ENCODE peak calls at places on chromosomes 13 and 19, in ten cellular contexts. I is tibial artery, L is glutamatergic neuron, S is neural crest cell, O is fibroblast of mammary gland, N is transverse colon, K is H9, E is A673, H is IMR-90, C is NB4. J is an unnamed sample.

GRCh38 chr13:72542241-72542640 is 185.2 kb downstream of the MZT1 start:
- DNase-seq in I (no peak), L (no peak), S (no peak), O (no peak), N (no peak), K (no peak), E (no peak), H (no peak), C (no peak), J (no peak)

GRCh38 chr13:103097366-103097928 is 31.2 kb upstream of the SLC10A2 start:
- DNase-seq in I (no peak), L (no peak), S (no peak), O (no peak), N (no peak), K (no peak), E (no peak), H (no peak), C (no peak), J (no peak)

GRCh38 chr19:43265664-43266025 is 3.7 kb downstream of the PSG9 start:
- DNase-seq in I (no peak), L (no peak), S (no peak), O (no peak), N (no peak), K (no peak), E (no peak), H (peak; percentile 11), C (no peak), J (no peak)

GRCh38 chr13:42968906-42969305 is 23.1 kb downstream of the EPSTI1 start:
- DNase-seq in I (no peak), L (no peak), S (no peak), O (no peak), N (peak; percentile 88), K (peak; percentile 77), E (no peak), H (no peak), C (no peak), J (no peak)

GRCh38 chr13:80680786-80681366 is 339.9 kb upstream of the SPRY2 start:
- DNase-seq in I (no peak), L (no peak), S (no peak), O (no peak), N (no peak), K (no peak), E (no peak), H (no peak), C (no peak), J (no peak)

GRCh38 chr13:21436582-21436981 is 22.5 kb downstream of the ZDHHC20 start:
- DNase-seq in I (no peak), L (no peak), S (no peak), O (no peak), N (no peak), K (no peak), E (no peak), H (no peak), C (no peak), J (no peak)

GRCh38 chr19:11261902-11262839 is at the start of gene DOCK6:
- DNase-seq in I (no peak), L (peak; percentile 81), S (peak; percentile 38), O (no peak), N (peak; percentile 69), K (peak; percentile 45), E (peak; percentile 48), H (no peak), C (peak; percentile 37), J (no peak)

GRCh38 chr13:91384891-91385290 is 13.5 kb upstream of the GPC5 start:
- DNase-seq in I (no peak), L (no peak), S (no peak), O (no peak), N (no peak), K (no peak), E (no peak), H (no peak), C (no peak), J (no peak)

GRCh38 chr19:18996796-18997394 is 36.4 kb downstream of the SUGP2 start:
- DNase-seq in I (no peak), L (no peak), S (no peak), O (no peak), N (no peak), K (no peak), E (no peak), H (no peak), C (no peak), J (no peak)

GRCh38 chr13:108096301-108096700 is 119.0 kb downstream of the LIG4 start:
- DNase-seq in I (no peak), L (no peak), S (no peak), O (no peak), N (no peak), K (no peak), E (no peak), H (no peak), C (no peak), J (no peak)

GRCh38 chr13:44382635-44383145 is 9.1 kb downstream of the SERP2 start:
- DNase-seq in I (no peak), L (no peak), S (no peak), O (no peak), N (peak; percentile 58), K (no peak), E (no peak), H (no peak), C (no peak), J (no peak)

GRCh38 chr19:50427997-50428425 is 4.7 kb upstream of the MYBPC2 start:
- DNase-seq in I (peak; percentile 83), L (no peak), S (no peak), O (peak; percentile 70), N (peak; percentile 81), K (peak; percentile 85), E (peak; percentile 75), H (peak; percentile 69), C (no peak), J (no peak)

GRCh38 chr19:13172335-13173128 is 22.3 kb downstream of the IER2 start:
- DNase-seq in I (peak; percentile 88), L (no peak), S (no peak), O (peak; percentile 81), N (peak; percentile 85), K (no peak), E (peak; percentile 84), H (peak; percentile 83), C (peak; percentile 33), J (peak; percentile 49)

GRCh38 chr13:59458908-59459579 is 704.7 kb downstream of the DIAPH3 start:
- DNase-seq in I (no peak), L (no peak), S (no peak), O (peak; percentile 41), N (no peak), K (peak; percentile 46), E (peak; percentile 58), H (peak; percentile 85), C (no peak), J (no peak)

GRCh38 chr13:50509771-50510441 is 333.6 kb downstream of the DLEU7 start:
- DNase-seq in I (no peak), L (no peak), S (no peak), O (no peak), N (no peak), K (no peak), E (peak; percentile 34), H (peak; percentile 50), C (peak; percentile 47), J (no peak)

GRCh38 chr19:48950159-48950558 is 4.5 kb upstream of the BAX start:
- DNase-seq in I (no peak), L (no peak), S (no peak), O (no peak), N (no peak), K (no peak), E (no peak), H (no peak), C (no peak), J (no peak)

GRCh38 chr19:29365836-29366417 is 153.0 kb upstream of the UQCRFS1 start:
- DNase-seq in I (no peak), L (no peak), S (no peak), O (no peak), N (no peak), K (no peak), E (no peak), H (no peak), C (no peak), J (no peak)

GRCh38 chr13:35285677-35286076 is 190.8 kb downstream of the MAB21L1 start:
- DNase-seq in I (no peak), L (no peak), S (no peak), O (no peak), N (no peak), K (no peak), E (no peak), H (no peak), C (no peak), J (no peak)

GRCh38 chr19:3125900-3126524 is 9.8 kb upstream of the GNA15 start:
- DNase-seq in I (no peak), L (peak; percentile 73), S (peak; percentile 70), O (peak; percentile 37), N (peak; percentile 79), K (peak; percentile 95), E (peak; percentile 52), H (no peak), C (peak; percentile 61), J (peak; percentile 62)

GRCh38 chr19:40691421-40692211 is 1.2 kb upstream of the NUMBL start:
- DNase-seq in I (no peak), L (peak; percentile 89), S (no peak), O (peak; percentile 36), N (no peak), K (peak; percentile 55), E (peak; percentile 39), H (no peak), C (peak; percentile 37), J (no peak)
- TF ChIP-seq CTCF in I (no peak), L (no peak), S (no peak), O (no peak), N (no peak), K (no peak), E (no peak), H (no peak), C (no peak), J (no peak)

GRCh38 chr19:41930926-41931592 is 2.8 kb upstream of the ERFL start:
- DNase-seq in I (no peak), L (peak; percentile 42), S (no peak), O (no peak), N (no peak), K (peak; percentile 84), E (peak; percentile 92), H (no peak), C (peak; percentile 29), J (no peak)
- TF ChIP-seq CTCF in I (no peak), L (peak; percentile 62), S (peak; percentile 50), O (peak; percentile 33), N (no peak), K (peak; percentile 85), E (peak; percentile 85), H (peak; percentile 36), C (no peak), J (peak; percentile 25)

GRCh38 chr19:56301152-56301551 is 13.5 kb downstream of the ZSCAN5A start:
- DNase-seq in I (no peak), L (no peak), S (no peak), O (no peak), N (no peak), K (no peak), E (peak; percentile 30), H (no peak), C (no peak), J (no peak)
- TF ChIP-seq CTCF in I (no peak), L (peak; percentile 24), S (peak; percentile 33), O (peak; percentile 8), N (no peak), K (peak; percentile 36), E (peak; percentile 21), H (no peak), C (no peak), J (no peak)

GRCh38 chr13:82330499-82330898 is 1551.8 kb downstream of the SLITRK1 start:
- DNase-seq in I (no peak), L (no peak), S (no peak), O (peak; percentile 21), N (no peak), K (no peak), E (peak; percentile 29), H (no peak), C (peak; percentile 42), J (no peak)
- TF ChIP-seq CTCF in I (no peak), L (peak; percentile 79), S (peak; percentile 68), O (peak; percentile 52), N (no peak), K (peak; percentile 76), E (peak; percentile 57), H (no peak), C (peak; percentile 54), J (no peak)